ENCODE peak calls at places on chromosomes 7 and 10, in five cellular contexts. K is RWPE1; M is GM10248; C is ACHN; B is CD8-positive, alpha-beta T cell. R is an unnamed sample.
A peak's percentile ranks its signal among the peaks of the same experiment; 100 is the strongest.

GRCh38 chr7:138072726-138073125 is 3.5 kb upstream of the AKR1D1 start:
- DNase-seq in B (no peak), C (no peak), M (no peak), K (no peak), R (no peak)

GRCh38 chr10:12013926-12014325 is 28.7 kb downstream of the UPF2 start:
- DNase-seq in B (no peak), C (no peak), K (no peak), M (no peak), R (no peak)

GRCh38 chr10:132943555-132944404 is 1.4 kb upstream of the CFAP46 start:
- DNase-seq in K (no peak), M (no peak), C (no peak), B (no peak), R (no peak)

GRCh38 chr7:138632866-138633602 is 68.1 kb downstream of the SVOPL start:
- DNase-seq in C (no peak), B (no peak), M (no peak), K (no peak), R (no peak)

GRCh38 chr10:44809652-44810051 is 101.5 kb upstream of the TMEM72 start:
- DNase-seq in C (no peak), B (no peak), K (no peak), M (no peak), R (no peak)

GRCh38 chr10:121112618-121113384 is 261.6 kb downstream of the WDR11 start:
- DNase-seq in B (no peak), C (no peak), M (no peak), K (no peak), R (no peak)

GRCh38 chr10:50575477-50576244 is 48.1 kb downstream of the SGMS1 start:
- DNase-seq in K (no peak), M (no peak), B (no peak), C (no peak), R (no peak)

GRCh38 chr10:116708386-116708785 is 34.0 kb downstream of the HSPA12A start:
- DNase-seq in C (peak; percentile 64), B (no peak), M (no peak), K (no peak), R (no peak)

GRCh38 chr7:113289140-113289740 is 170.9 kb upstream of the SMIM30 start:
- DNase-seq in K (no peak), M (peak; percentile 18), C (peak; percentile 66), B (no peak), R (no peak)

GRCh38 chr10:89002234-89002978 is 11.8 kb downstream of the FAS start:
- DNase-seq in K (no peak), M (no peak), B (no peak), C (no peak), R (no peak)

GRCh38 chr7:133854739-133855138 is 272.4 kb upstream of the LRGUK start:
- DNase-seq in M (peak; percentile 29), C (peak; percentile 81), B (no peak), K (peak; percentile 2), R (no peak)

GRCh38 chr10:112475565-112476233 is 28.7 kb downstream of the VTI1A start:
- DNase-seq in C (peak; percentile 28), M (no peak), K (no peak), B (no peak), R (no peak)

GRCh38 chr10:34319197-34319846 is 495.8 kb downstream of the PARD3 start:
- DNase-seq in C (no peak), M (no peak), K (peak; percentile 75), B (no peak), R (no peak)

GRCh38 chr10:101512741-101513140 is 75.3 kb downstream of the POLL start:
- DNase-seq in M (no peak), C (no peak), K (peak; percentile 14), B (no peak), R (no peak)

GRCh38 chr7:129376076-129376777 is 58.0 kb upstream of the STRIP2 start:
- DNase-seq in B (peak; percentile 36), M (peak; percentile 45), C (peak; percentile 64), K (peak; percentile 18), R (peak; percentile 40)

GRCh38 chr7:137751361-137752009 is 95.3 kb downstream of the DGKI start:
- DNase-seq in C (no peak), B (no peak), K (no peak), M (no peak), R (no peak)

GRCh38 chr7:152177696-152178404 is 152.4 kb downstream of the GALNT11 start:
- DNase-seq in B (no peak), K (no peak), C (no peak), M (no peak), R (no peak)

GRCh38 chr7:42981595-42981994 is 49.4 kb downstream of the MRPL32 start:
- DNase-seq in B (no peak), C (no peak), K (no peak), M (no peak), R (no peak)

GRCh38 chr10:8065651-8066050 is 11.2 kb downstream of the GATA3 start:
- DNase-seq in M (no peak), K (peak; percentile 58), C (peak; percentile 29), B (no peak), R (no peak)

GRCh38 chr10:94138391-94138790 is 144.7 kb downstream of the PLCE1 start:
- DNase-seq in M (no peak), K (no peak), C (no peak), B (no peak), R (no peak)

GRCh38 chr7:93858857-93859256 is 31.7 kb downstream of the TFPI2 start:
- DNase-seq in M (no peak), C (no peak), K (no peak), B (no peak), R (no peak)

GRCh38 chr7:114922151-114922651 is 307 bp downstream of the MDFIC start:
- DNase-seq in C (peak; percentile 64), M (peak; percentile 69), B (peak; percentile 53), K (peak; percentile 36), R (peak; percentile 77)